ENCODE peak calls at places on chromosomes 1 and 21, in six cellular contexts. E is AG09309, K is GM20000, H is lower lobe of right lung, A is stromal cell of bone marrow, D is nucleus accumbens. T is an unnamed sample.

GRCh38 chr21:45045481-45045880 is 28.9 kb upstream of the ADARB1 start:
- DNase-seq in D (no peak), A (no peak), E (no peak), H (no peak), K (no peak), T (no peak)

GRCh38 chr1:173112129-173112528 is 61.4 kb upstream of the TNFSF18 start:
- DNase-seq in K (peak), A (no peak), D (no peak), H (no peak), E (no peak), T (no peak)

GRCh38 chr1:51908499-51908898 is 30.0 kb upstream of the NRDC start:
- DNase-seq in E (no peak), A (no peak), D (no peak), H (no peak), K (no peak), T (no peak)

GRCh38 chr1:13813398-13814012 is 113.5 kb downstream of the PRDM2 start:
- DNase-seq in H (peak), E (no peak), K (peak), A (no peak), D (peak), T (peak)

GRCh38 chr1:92972413-92973129 is 11.3 kb upstream of the DIPK1A start:
- DNase-seq in K (no peak), E (no peak), H (no peak), A (no peak), D (no peak), T (no peak)

GRCh38 chr1:201420608-201421002 is 925 bp downstream of the TNNI1 start:
- DNase-seq in K (no peak), D (no peak), E (no peak), H (no peak), A (no peak), T (no peak)

GRCh38 chr1:169193191-169193850 is 86.8 kb downstream of the ATP1B1 start:
- DNase-seq in D (no peak), E (no peak), A (no peak), K (no peak), H (no peak), T (peak)

GRCh38 chr1:84374991-84375838 is 23.1 kb upstream of the DNASE2B start:
- DNase-seq in D (no peak), A (no peak), H (no peak), K (no peak), E (no peak), T (no peak)

GRCh38 chr21:46006547-46007497 is 25.3 kb downstream of the COL6A1 start:
- DNase-seq in A (no peak), D (no peak), H (peak), E (no peak), K (no peak), T (no peak)

T was measured in hepatocyte.